ENCODE peak calls at places on chromosomes 5 and 9, in five cellular contexts. One of them, this sample, is unnamed.

GRCh38 chr9:137969008-137969407 is 91.4 kb downstream of the CACNA1B start:
- DNase-seq in HFF-Myc: no peak
- DNase-seq in left ventricle myocardium inferior: no peak
- DNase-seq in mammary epithelial cell: no peak
- DNase-seq in cardiac muscle cell: no peak
- DNase-seq in this sample: peak; percentile 13

GRCh38 chr5:93926831-93927600 is 185.6 kb upstream of the POU5F2 start:
- DNase-seq in mammary epithelial cell: no peak
- DNase-seq in HFF-Myc: peak; percentile 17
- DNase-seq in cardiac muscle cell: no peak
- DNase-seq in left ventricle myocardium inferior: no peak
- DNase-seq in this sample: no peak

GRCh38 chr5:179867476-179867875 is 8.9 kb upstream of the MRNIP start:
- DNase-seq in mammary epithelial cell: no peak
- DNase-seq in left ventricle myocardium inferior: no peak
- DNase-seq in HFF-Myc: no peak
- DNase-seq in cardiac muscle cell: no peak
- DNase-seq in this sample: peak; percentile 44

GRCh38 chr5:16428359-16428758 is 37.2 kb downstream of the ZNF622 start:
- DNase-seq in left ventricle myocardium inferior: no peak
- DNase-seq in mammary epithelial cell: no peak
- DNase-seq in HFF-Myc: no peak
- DNase-seq in cardiac muscle cell: no peak
- DNase-seq in this sample: no peak

GRCh38 chr5:63727583-63727982 is 234.7 kb downstream of the HTR1A start:
- DNase-seq in HFF-Myc: no peak
- DNase-seq in left ventricle myocardium inferior: no peak
- DNase-seq in cardiac muscle cell: no peak
- DNase-seq in mammary epithelial cell: no peak
- DNase-seq in this sample: no peak

GRCh38 chr5:41856644-41857491 is 13.4 kb downstream of the OXCT1 start:
- DNase-seq in left ventricle myocardium inferior: no peak
- DNase-seq in cardiac muscle cell: peak; percentile 83
- DNase-seq in HFF-Myc: no peak
- DNase-seq in mammary epithelial cell: peak; percentile 47
- DNase-seq in this sample: no peak

GRCh38 chr5:136087961-136088871 is 44.4 kb upstream of the SMAD5 start:
- DNase-seq in HFF-Myc: no peak
- DNase-seq in left ventricle myocardium inferior: peak; percentile 86
- DNase-seq in cardiac muscle cell: peak; percentile 90
- DNase-seq in mammary epithelial cell: peak; percentile 54
- DNase-seq in this sample: peak; percentile 65

GRCh38 chr9:109901191-109901590 is 121.2 kb downstream of the PALM2AKAP2 start:
- DNase-seq in cardiac muscle cell: peak; percentile 53
- DNase-seq in mammary epithelial cell: no peak
- DNase-seq in left ventricle myocardium inferior: no peak
- DNase-seq in HFF-Myc: no peak
- DNase-seq in this sample: no peak

GRCh38 chr5:147509710-147510651 is at the start of gene DPYSL3:
- DNase-seq in mammary epithelial cell: peak; percentile 70
- DNase-seq in cardiac muscle cell: peak; percentile 89
- DNase-seq in HFF-Myc: no peak
- DNase-seq in left ventricle myocardium inferior: peak; percentile 74
- DNase-seq in this sample: peak; percentile 67
- H3K4me3 ChIP-seq in mammary epithelial cell: peak within 1 kb of the TSS; percentile 70
- H3K4me3 ChIP-seq in cardiac muscle cell: peak within 1 kb of the TSS; percentile 53
- H3K4me3 ChIP-seq in HFF-Myc: peak within 1 kb of the TSS; percentile 90
- H3K4me3 ChIP-seq in left ventricle myocardium inferior: peak within 1 kb of the TSS; percentile 76
- H3K4me3 ChIP-seq in this sample: peak within 1 kb of the TSS; percentile 66

GRCh38 chr9:97845763-97846162 is 7.3 kb upstream of the FOXE1 start:
- DNase-seq in HFF-Myc: no peak
- DNase-seq in left ventricle myocardium inferior: no peak
- DNase-seq in mammary epithelial cell: no peak
- DNase-seq in cardiac muscle cell: no peak
- DNase-seq in this sample: no peak
- H3K4me3 ChIP-seq in HFF-Myc: no peak overlapping the region
- H3K4me3 ChIP-seq in left ventricle myocardium inferior: no peak overlapping the region
- H3K4me3 ChIP-seq in mammary epithelial cell: no peak overlapping the region
- H3K4me3 ChIP-seq in cardiac muscle cell: no peak overlapping the region
- H3K4me3 ChIP-seq in this sample: no peak overlapping the region

DNA sequence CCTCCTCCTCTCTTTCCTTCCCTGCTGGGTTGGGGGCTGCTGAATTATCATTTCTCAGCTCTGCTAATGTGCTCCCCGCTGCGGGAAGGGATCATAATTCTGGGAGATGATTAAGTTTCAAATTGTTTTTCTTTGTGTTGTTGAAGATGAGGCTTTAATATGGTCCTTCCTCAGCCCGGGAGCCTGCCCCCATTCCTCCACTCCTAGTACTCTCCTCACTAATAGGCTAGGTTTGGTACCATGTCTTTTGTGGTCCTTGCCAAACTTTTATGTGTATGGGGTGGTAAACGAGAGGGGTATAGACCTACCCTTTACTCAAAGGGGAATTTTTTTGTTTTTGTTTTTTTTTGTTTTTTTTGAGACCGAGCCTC is 5.7 kb upstream of the PCDH1 start:
- DNase-seq in mammary epithelial cell: no peak
- DNase-seq in left ventricle myocardium inferior: no peak
- DNase-seq in cardiac muscle cell: no peak
- DNase-seq in HFF-Myc: no peak
- DNase-seq in this sample: no peak
- H3K4me3 ChIP-seq in mammary epithelial cell: no peak overlapping the region
- H3K4me3 ChIP-seq in left ventricle myocardium inferior: no peak overlapping the region
- H3K4me3 ChIP-seq in cardiac muscle cell: no peak overlapping the region
- H3K4me3 ChIP-seq in HFF-Myc: no peak overlapping the region
- H3K4me3 ChIP-seq in this sample: no peak overlapping the region

GRCh38 chr5:149581931-149582768 is 852 bp downstream of the ARHGEF37 start:
- DNase-seq in mammary epithelial cell: peak; percentile 60
- DNase-seq in cardiac muscle cell: peak; percentile 41
- DNase-seq in HFF-Myc: no peak
- DNase-seq in left ventricle myocardium inferior: no peak
- DNase-seq in this sample: no peak
- H3K4me3 ChIP-seq in mammary epithelial cell: peak overlapping the region; percentile 37
- H3K4me3 ChIP-seq in cardiac muscle cell: no peak overlapping the region
- H3K4me3 ChIP-seq in HFF-Myc: no peak overlapping the region
- H3K4me3 ChIP-seq in left ventricle myocardium inferior: peak overlapping the region; percentile 72
- H3K4me3 ChIP-seq in this sample: peak overlapping the region; percentile 62

GRCh38 chr9:3281399-3281798 is 244.4 kb downstream of the RFX3 start:
- DNase-seq in cardiac muscle cell: no peak
- DNase-seq in left ventricle myocardium inferior: no peak
- DNase-seq in mammary epithelial cell: no peak
- DNase-seq in HFF-Myc: no peak
- DNase-seq in this sample: no peak

GRCh38 chr9:3288686-3289085 is 237.1 kb downstream of the RFX3 start:
- DNase-seq in left ventricle myocardium inferior: no peak
- DNase-seq in cardiac muscle cell: no peak
- DNase-seq in mammary epithelial cell: no peak
- DNase-seq in HFF-Myc: no peak
- DNase-seq in this sample: no peak

GRCh38 chr9:3290231-3290840 is 235.5 kb downstream of the RFX3 start:
- DNase-seq in HFF-Myc: no peak
- DNase-seq in left ventricle myocardium inferior: no peak
- DNase-seq in cardiac muscle cell: no peak
- DNase-seq in mammary epithelial cell: no peak
- DNase-seq in this sample: no peak

GRCh38 chr9:3282365-3282764 is 243.4 kb downstream of the RFX3 start:
- DNase-seq in cardiac muscle cell: no peak
- DNase-seq in mammary epithelial cell: no peak
- DNase-seq in left ventricle myocardium inferior: no peak
- DNase-seq in HFF-Myc: no peak
- DNase-seq in this sample: no peak

GRCh38 chr9:3285365-3286161 is 240.2 kb downstream of the RFX3 start:
- DNase-seq in HFF-Myc: no peak
- DNase-seq in left ventricle myocardium inferior: no peak
- DNase-seq in cardiac muscle cell: peak; percentile 33
- DNase-seq in mammary epithelial cell: peak; percentile 3
- DNase-seq in this sample: no peak
- H3K4me3 ChIP-seq in HFF-Myc: no peak overlapping the region
- H3K4me3 ChIP-seq in left ventricle myocardium inferior: no peak overlapping the region
- H3K4me3 ChIP-seq in cardiac muscle cell: no peak overlapping the region
- H3K4me3 ChIP-seq in mammary epithelial cell: no peak overlapping the region
- H3K4me3 ChIP-seq in this sample: no peak overlapping the region

GRCh38 chr5:122183098-122183794 is 53.9 kb downstream of the ZNF474 start:
- DNase-seq in HFF-Myc: no peak
- DNase-seq in cardiac muscle cell: peak; percentile 87
- DNase-seq in mammary epithelial cell: peak; percentile 98
- DNase-seq in left ventricle myocardium inferior: peak; percentile 75
- DNase-seq in this sample: peak; percentile 77

GRCh38 chr5:122182491-122182921 is 53.2 kb downstream of the ZNF474 start:
- DNase-seq in cardiac muscle cell: peak; percentile 90
- DNase-seq in left ventricle myocardium inferior: peak; percentile 41
- DNase-seq in mammary epithelial cell: peak; percentile 92
- DNase-seq in HFF-Myc: no peak
- DNase-seq in this sample: no peak

GRCh38 chr5:122183795-122184185 is 54.4 kb downstream of the ZNF474 start:
- DNase-seq in cardiac muscle cell: no peak
- DNase-seq in mammary epithelial cell: no peak
- DNase-seq in left ventricle myocardium inferior: no peak
- DNase-seq in HFF-Myc: no peak
- DNase-seq in this sample: no peak

GRCh38 chr5:122180146-122180712 is 50.9 kb downstream of the ZNF474 start:
- DNase-seq in HFF-Myc: no peak
- DNase-seq in left ventricle myocardium inferior: no peak
- DNase-seq in cardiac muscle cell: no peak
- DNase-seq in mammary epithelial cell: peak; percentile 57
- DNase-seq in this sample: no peak

GRCh38 chr5:122180863-122181519 is 51.6 kb downstream of the ZNF474 start:
- DNase-seq in cardiac muscle cell: peak; percentile 71
- DNase-seq in mammary epithelial cell: peak; percentile 95
- DNase-seq in HFF-Myc: peak; percentile 43
- DNase-seq in left ventricle myocardium inferior: no peak
- DNase-seq in this sample: no peak
- H3K4me3 ChIP-seq in cardiac muscle cell: no peak overlapping the region
- H3K4me3 ChIP-seq in mammary epithelial cell: peak overlapping the region; percentile 32
- H3K4me3 ChIP-seq in HFF-Myc: no peak overlapping the region
- H3K4me3 ChIP-seq in left ventricle myocardium inferior: no peak overlapping the region
- H3K4me3 ChIP-seq in this sample: no peak overlapping the region

DNA sequence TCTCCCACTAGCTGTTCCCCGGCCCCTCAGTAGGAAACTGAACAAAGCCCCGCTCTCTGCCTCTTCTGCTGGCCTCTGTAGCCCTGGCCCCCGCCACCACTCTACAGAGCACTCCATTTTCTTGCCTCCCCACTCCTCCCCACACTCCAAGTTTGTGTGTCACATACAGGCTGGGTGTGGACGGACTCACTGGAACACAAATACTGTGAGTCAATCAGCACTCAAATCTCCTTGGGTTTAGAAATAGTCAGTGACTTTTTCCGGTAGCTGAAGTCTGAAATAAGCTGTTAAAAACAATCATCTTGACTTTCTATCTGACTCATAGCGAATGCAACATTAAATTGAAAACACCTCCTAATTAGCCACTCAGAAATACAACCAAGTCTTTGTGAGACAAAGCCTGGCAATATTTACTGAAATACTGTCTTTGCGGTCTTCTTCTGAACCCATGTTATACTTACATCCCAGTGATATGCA is 122.5 kb downstream of the LHFPL2 start:
- DNase-seq in cardiac muscle cell: peak; percentile 73
- DNase-seq in left ventricle myocardium inferior: no peak
- DNase-seq in mammary epithelial cell: peak; percentile 94
- DNase-seq in HFF-Myc: no peak
- DNase-seq in this sample: no peak
- H3K4me3 ChIP-seq in cardiac muscle cell: no peak overlapping the region
- H3K4me3 ChIP-seq in left ventricle myocardium inferior: no peak overlapping the region
- H3K4me3 ChIP-seq in mammary epithelial cell: no peak overlapping the region
- H3K4me3 ChIP-seq in HFF-Myc: no peak overlapping the region
- H3K4me3 ChIP-seq in this sample: no peak overlapping the region

DNA sequence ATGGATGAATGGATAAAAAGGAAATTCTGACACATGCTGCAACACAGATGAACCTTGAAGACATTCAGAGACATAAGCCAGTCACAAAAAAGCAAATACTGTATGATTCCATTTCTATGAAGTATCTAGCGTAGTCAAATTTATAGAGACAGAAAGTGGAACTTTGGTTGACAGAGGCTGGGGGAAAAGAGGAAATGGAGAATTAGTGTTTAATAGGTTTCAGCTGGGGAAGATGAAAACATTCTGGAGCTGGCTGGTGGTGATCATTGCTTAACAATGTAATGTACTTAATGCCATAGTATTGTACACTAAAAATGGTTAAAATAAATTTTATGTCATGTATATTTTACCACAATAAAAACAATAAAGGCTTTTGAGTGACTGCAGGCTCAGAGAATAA is 24.2 kb downstream of the PPIC start:
- DNase-seq in cardiac muscle cell: no peak
- DNase-seq in mammary epithelial cell: no peak
- DNase-seq in left ventricle myocardium inferior: no peak
- DNase-seq in HFF-Myc: peak; percentile 26
- DNase-seq in this sample: no peak
- H3K4me3 ChIP-seq in cardiac muscle cell: no peak overlapping the region
- H3K4me3 ChIP-seq in mammary epithelial cell: no peak overlapping the region
- H3K4me3 ChIP-seq in left ventricle myocardium inferior: no peak overlapping the region
- H3K4me3 ChIP-seq in HFF-Myc: no peak overlapping the region
- H3K4me3 ChIP-seq in this sample: no peak overlapping the region

GRCh38 chr5:68217476-68217984 is 2.0 kb downstream of the PIK3R1 start:
- DNase-seq in cardiac muscle cell: peak; percentile 33
- DNase-seq in mammary epithelial cell: no peak
- DNase-seq in HFF-Myc: no peak
- DNase-seq in left ventricle myocardium inferior: no peak
- DNase-seq in this sample: no peak
- H3K4me3 ChIP-seq in cardiac muscle cell: peak overlapping the region; percentile 63
- H3K4me3 ChIP-seq in mammary epithelial cell: peak overlapping the region; percentile 88
- H3K4me3 ChIP-seq in HFF-Myc: peak overlapping the region; percentile 87
- H3K4me3 ChIP-seq in left ventricle myocardium inferior: peak overlapping the region; percentile 97
- H3K4me3 ChIP-seq in this sample: peak overlapping the region; percentile 95

This sample was measured in lower lobe of right lung.